ENCODE peak calls at places on chromosomes 5 and 9, in four cellular contexts. One of them, this sample, is unnamed.

GRCh38 chr9:106701611-106702010 is 161.4 kb upstream of the ZNF462 start:
- DNase-seq in Karpas-422: no peak
- DNase-seq in stimulated activated CD4-positive, alpha-beta T cell treated with anti-CD3 and anti-CD28 coated beads, Interleukin-4, amount 100 ng/mL, for 4 hours: no peak
- DNase-seq in head of caudate nucleus: no peak
- DNase-seq in this sample: no peak

GRCh38 chr9:33111621-33112020 is 35.1 kb upstream of the SMU1 start:
- DNase-seq in stimulated activated CD4-positive, alpha-beta T cell treated with anti-CD3 and anti-CD28 coated beads, Interleukin-4, amount 100 ng/mL, for 4 hours: no peak
- DNase-seq in head of caudate nucleus: no peak
- DNase-seq in Karpas-422: no peak
- DNase-seq in this sample: no peak

GRCh38 chr9:131300444-131300843 is 10.9 kb downstream of the PLPP7 start:
- DNase-seq in head of caudate nucleus: no peak
- DNase-seq in stimulated activated CD4-positive, alpha-beta T cell treated with anti-CD3 and anti-CD28 coated beads, Interleukin-4, amount 100 ng/mL, for 4 hours: no peak
- DNase-seq in Karpas-422: peak
- DNase-seq in this sample: no peak

GRCh38 chr9:130301483-130302286 is 36.1 kb downstream of the HMCN2 start:
- DNase-seq in Karpas-422: no peak
- DNase-seq in head of caudate nucleus: no peak
- DNase-seq in stimulated activated CD4-positive, alpha-beta T cell treated with anti-CD3 and anti-CD28 coated beads, Interleukin-4, amount 100 ng/mL, for 4 hours: no peak
- DNase-seq in this sample: no peak

GRCh38 chr5:171363846-171364245 is 23.8 kb upstream of the NPM1 start:
- DNase-seq in Karpas-422: no peak
- DNase-seq in stimulated activated CD4-positive, alpha-beta T cell treated with anti-CD3 and anti-CD28 coated beads, Interleukin-4, amount 100 ng/mL, for 4 hours: no peak
- DNase-seq in head of caudate nucleus: no peak
- DNase-seq in this sample: no peak

GRCh38 chr9:94610181-94610591 is 16.6 kb upstream of the FBP2 start:
- DNase-seq in Karpas-422: peak
- DNase-seq in stimulated activated CD4-positive, alpha-beta T cell treated with anti-CD3 and anti-CD28 coated beads, Interleukin-4, amount 100 ng/mL, for 4 hours: no peak
- DNase-seq in head of caudate nucleus: no peak
- DNase-seq in this sample: no peak

GRCh38 chr5:149656576-149657182 is 73.4 kb upstream of the PPARGC1B start:
- DNase-seq in head of caudate nucleus: no peak
- DNase-seq in stimulated activated CD4-positive, alpha-beta T cell treated with anti-CD3 and anti-CD28 coated beads, Interleukin-4, amount 100 ng/mL, for 4 hours: peak
- DNase-seq in Karpas-422: peak
- DNase-seq in this sample: no peak

GRCh38 chr9:109805054-109805453 is 25.1 kb downstream of the PALM2AKAP2 start:
- DNase-seq in head of caudate nucleus: no peak
- DNase-seq in Karpas-422: no peak
- DNase-seq in stimulated activated CD4-positive, alpha-beta T cell treated with anti-CD3 and anti-CD28 coated beads, Interleukin-4, amount 100 ng/mL, for 4 hours: no peak
- DNase-seq in this sample: no peak

GRCh38 chr9:134187110-134187531 is 22.8 kb upstream of the RNU6ATAC start:
- DNase-seq in head of caudate nucleus: no peak
- DNase-seq in stimulated activated CD4-positive, alpha-beta T cell treated with anti-CD3 and anti-CD28 coated beads, Interleukin-4, amount 100 ng/mL, for 4 hours: no peak
- DNase-seq in Karpas-422: peak
- DNase-seq in this sample: peak

GRCh38 chr5:65191554-65192126 is 290.1 kb downstream of the ADAMTS6 start:
- DNase-seq in Karpas-422: no peak
- DNase-seq in head of caudate nucleus: no peak
- DNase-seq in stimulated activated CD4-positive, alpha-beta T cell treated with anti-CD3 and anti-CD28 coated beads, Interleukin-4, amount 100 ng/mL, for 4 hours: no peak
- DNase-seq in this sample: no peak